ENCODE peak calls at places on chromosome 6, in eight cellular contexts. T, J, P, Y, W, U, O and X are unnamed samples.

GRCh38 chr6:135909737-135910387 is 58.4 kb downstream of the PDE7B start:
- DNase-seq in T (no peak), J (peak; percentile 81), P (peak; percentile 66), Y (peak; percentile 25), W (no peak), U (peak; percentile 71), O (peak; percentile 82), X (peak; percentile 87)

GRCh38 chr6:21241231-21242130 is 352.1 kb upstream of the SOX4 start:
- DNase-seq in T (no peak), J (no peak), P (no peak), Y (no peak), W (no peak), U (no peak), O (no peak), X (no peak)

GRCh38 chr6:102981631-102982030 is 1588.1 kb downstream of the GRIK2 start:
- DNase-seq in T (no peak), J (no peak), P (no peak), Y (no peak), W (no peak), U (no peak), O (no peak), X (no peak)

GRCh38 chr6:16821834-16822264 is 60.6 kb upstream of the ATXN1 start:
- DNase-seq in T (no peak), J (no peak), P (no peak), Y (no peak), W (no peak), U (no peak), O (no peak), X (no peak)

GRCh38 chr6:168226095-168226781 is 93.3 kb downstream of the DACT2 start:
- DNase-seq in T (no peak), J (no peak), P (no peak), Y (no peak), W (no peak), U (no peak), O (no peak), X (no peak)

GRCh38 chr6:13813011-13813410 is 1.3 kb downstream of the MCUR1 start:
- DNase-seq in T (no peak), J (no peak), P (no peak), Y (no peak), W (no peak), U (no peak), O (peak; percentile 13), X (peak; percentile 52)

GRCh38 chr6:113102761-113103160 is 754.4 kb upstream of the MARCKS start:
- DNase-seq in T (peak; percentile 95), J (no peak), P (no peak), Y (peak; percentile 77), W (no peak), U (no peak), O (no peak), X (peak; percentile 6)

GRCh38 chr6:81981812-81982211 is 229.3 kb upstream of the TENT5A start:
- DNase-seq in T (peak; percentile 11), J (no peak), P (no peak), Y (peak; percentile 90), W (no peak), U (no peak), O (no peak), X (no peak)

GRCh38 chr6:113636357-113636824 is 220.8 kb upstream of the MARCKS start:
- DNase-seq in T (no peak), J (no peak), P (no peak), Y (peak; percentile 65), W (no peak), U (no peak), O (no peak), X (peak; percentile 72)

GRCh38 chr6:41092421-41093140 is 19.8 kb downstream of the NFYA start:
- DNase-seq in T (no peak), J (no peak), P (peak; percentile 9), Y (peak; percentile 16), W (no peak), U (peak; percentile 19), O (peak; percentile 58), X (peak; percentile 74)

GRCh38 chr6:6825986-6826901 is 237.7 kb downstream of the LY86 start:
- DNase-seq in T (peak; percentile 15), J (peak; percentile 7), P (no peak), Y (peak; percentile 10), W (peak; percentile 72), U (peak; percentile 87), O (no peak), X (peak; percentile 66)

GRCh38 chr6:89360415-89360999 is 8.0 kb upstream of the UBE2J1 start:
- DNase-seq in T (no peak), J (no peak), P (no peak), Y (peak; percentile 87), W (no peak), U (no peak), O (no peak), X (no peak)

GRCh38 chr6:127550403-127550802 is 26.6 kb upstream of the C6orf58 start:
- DNase-seq in T (no peak), J (no peak), P (no peak), Y (peak; percentile 81), W (no peak), U (no peak), O (peak; percentile 50), X (no peak)

GRCh38 chr6:17904491-17905120 is 82.8 kb downstream of the KIF13A start:
- DNase-seq in T (no peak), J (no peak), P (no peak), Y (no peak), W (no peak), U (no peak), O (no peak), X (no peak)

GRCh38 chr6:10276106-10276505 is 138.8 kb downstream of the TFAP2A start:
- DNase-seq in T (no peak), J (no peak), P (no peak), Y (peak; percentile 76), W (no peak), U (no peak), O (no peak), X (no peak)

GRCh38 chr6:120648713-120649112 is 685.6 kb downstream of the TBC1D32 start:
- DNase-seq in T (no peak), J (no peak), P (no peak), Y (no peak), W (no peak), U (no peak), O (no peak), X (no peak)

GRCh38 chr6:35955071-35955470 is 34.2 kb upstream of the SRPK1 start:
- DNase-seq in T (no peak), J (no peak), P (no peak), Y (peak; percentile 39), W (no peak), U (no peak), O (no peak), X (no peak)

GRCh38 chr6:30344868-30345671 is at the start of gene RPP21:
- DNase-seq in T (peak; percentile 19), J (peak; percentile 89), P (peak; percentile 98), Y (peak; percentile 78), W (peak; percentile 94), U (peak; percentile 80), O (peak; percentile 88), X (peak; percentile 94)

GRCh38 chr6:135936606-135937005 is 85.1 kb downstream of the PDE7B start:
- DNase-seq in T (no peak), J (no peak), P (no peak), Y (peak; percentile 97), W (no peak), U (no peak), O (no peak), X (peak; percentile 8)

GRCh38 chr6:98904096-98904495 is 43.6 kb downstream of the FBXL4 start:
- DNase-seq in T (no peak), J (no peak), P (no peak), Y (peak; percentile 4), W (no peak), U (no peak), O (no peak), X (no peak)

GRCh38 chr6:106765496-106765895 is 136.1 kb downstream of the QRSL1 start:
- DNase-seq in T (no peak), J (no peak), P (no peak), Y (no peak), W (no peak), U (no peak), O (no peak), X (no peak)

GRCh38 chr6:136719280-136720044 is 72.8 kb downstream of the MAP3K5 start:
- DNase-seq in T (no peak), J (no peak), P (no peak), Y (no peak), W (no peak), U (no peak), O (no peak), X (no peak)

GRCh38 chr6:73443555-73443954 is 8.5 kb downstream of the CGAS start:
- DNase-seq in T (no peak), J (no peak), P (no peak), Y (no peak), W (no peak), U (no peak), O (no peak), X (no peak)